ENCODE peak calls at places on chromosome 3, in nine cellular contexts. One of them, this sample, is unnamed.

GRCh38 chr3:178707632-178708031 is 171.4 kb downstream of the KCNMB2 start:
- DNase-seq in ACHN: no peak
- DNase-seq in amniotic stem cell: no peak
- DNase-seq in astrocyte of the spinal cord: no peak
- DNase-seq in breast epithelium: no peak
- DNase-seq in activated CD8-positive, alpha-beta T cell treated with anti-CD3 and anti-CD28 coated beads for 36 hours: no peak
- DNase-seq in left cardiac atrium: no peak
- DNase-seq in T-helper 1 cell: no peak
- DNase-seq in skeletal muscle cell: no peak
- DNase-seq in this sample: no peak

GRCh38 chr3:57911588-57911987 is 96.6 kb upstream of the FLNB start:
- DNase-seq in left cardiac atrium: no peak
- DNase-seq in ACHN: peak
- DNase-seq in breast epithelium: no peak
- DNase-seq in T-helper 1 cell: no peak
- DNase-seq in astrocyte of the spinal cord: peak
- DNase-seq in activated CD8-positive, alpha-beta T cell treated with anti-CD3 and anti-CD28 coated beads for 36 hours: no peak
- DNase-seq in skeletal muscle cell: no peak
- DNase-seq in amniotic stem cell: no peak
- DNase-seq in this sample: no peak

GRCh38 chr3:195729476-195729875 is 8.7 kb downstream of the MUC20 start:
- DNase-seq in skeletal muscle cell: no peak
- DNase-seq in breast epithelium: no peak
- DNase-seq in activated CD8-positive, alpha-beta T cell treated with anti-CD3 and anti-CD28 coated beads for 36 hours: no peak
- DNase-seq in left cardiac atrium: no peak
- DNase-seq in amniotic stem cell: no peak
- DNase-seq in astrocyte of the spinal cord: no peak
- DNase-seq in T-helper 1 cell: no peak
- DNase-seq in ACHN: no peak
- DNase-seq in this sample: no peak

GRCh38 chr3:187540847-187541246 is 129.3 kb downstream of the SST start:
- DNase-seq in astrocyte of the spinal cord: no peak
- DNase-seq in skeletal muscle cell: no peak
- DNase-seq in activated CD8-positive, alpha-beta T cell treated with anti-CD3 and anti-CD28 coated beads for 36 hours: no peak
- DNase-seq in amniotic stem cell: no peak
- DNase-seq in ACHN: no peak
- DNase-seq in T-helper 1 cell: no peak
- DNase-seq in left cardiac atrium: no peak
- DNase-seq in breast epithelium: no peak
- DNase-seq in this sample: no peak

GRCh38 chr3:64889991-64890390 is 202.2 kb upstream of the ADAMTS9 start:
- DNase-seq in activated CD8-positive, alpha-beta T cell treated with anti-CD3 and anti-CD28 coated beads for 36 hours: no peak
- DNase-seq in breast epithelium: no peak
- DNase-seq in amniotic stem cell: no peak
- DNase-seq in T-helper 1 cell: no peak
- DNase-seq in ACHN: no peak
- DNase-seq in left cardiac atrium: peak
- DNase-seq in astrocyte of the spinal cord: no peak
- DNase-seq in skeletal muscle cell: peak
- DNase-seq in this sample: no peak

GRCh38 chr3:27680517-27681246 is 41.4 kb downstream of the EOMES start:
- DNase-seq in skeletal muscle cell: no peak
- DNase-seq in ACHN: no peak
- DNase-seq in activated CD8-positive, alpha-beta T cell treated with anti-CD3 and anti-CD28 coated beads for 36 hours: no peak
- DNase-seq in left cardiac atrium: no peak
- DNase-seq in amniotic stem cell: no peak
- DNase-seq in astrocyte of the spinal cord: no peak
- DNase-seq in T-helper 1 cell: no peak
- DNase-seq in breast epithelium: no peak
- DNase-seq in this sample: no peak

GRCh38 chr3:125055913-125056705 is at the start of gene HEG1:
- DNase-seq in activated CD8-positive, alpha-beta T cell treated with anti-CD3 and anti-CD28 coated beads for 36 hours: peak
- DNase-seq in left cardiac atrium: peak
- DNase-seq in T-helper 1 cell: peak
- DNase-seq in breast epithelium: peak
- DNase-seq in amniotic stem cell: peak
- DNase-seq in skeletal muscle cell: no peak
- DNase-seq in ACHN: peak
- DNase-seq in astrocyte of the spinal cord: peak
- DNase-seq in this sample: no peak

GRCh38 chr3:37279858-37280257 is 105.5 kb upstream of the LRRFIP2 start:
- DNase-seq in skeletal muscle cell: no peak
- DNase-seq in activated CD8-positive, alpha-beta T cell treated with anti-CD3 and anti-CD28 coated beads for 36 hours: no peak
- DNase-seq in breast epithelium: no peak
- DNase-seq in astrocyte of the spinal cord: no peak
- DNase-seq in left cardiac atrium: no peak
- DNase-seq in amniotic stem cell: no peak
- DNase-seq in T-helper 1 cell: no peak
- DNase-seq in ACHN: no peak
- DNase-seq in this sample: no peak

GRCh38 chr3:197491923-197492664 is 63.7 kb downstream of the BDH1 start:
- DNase-seq in breast epithelium: no peak
- DNase-seq in amniotic stem cell: no peak
- DNase-seq in T-helper 1 cell: no peak
- DNase-seq in left cardiac atrium: no peak
- DNase-seq in activated CD8-positive, alpha-beta T cell treated with anti-CD3 and anti-CD28 coated beads for 36 hours: no peak
- DNase-seq in astrocyte of the spinal cord: no peak
- DNase-seq in skeletal muscle cell: no peak
- DNase-seq in ACHN: no peak
- DNase-seq in this sample: no peak

GRCh38 chr3:71873093-71873611 is 88.2 kb upstream of the PROK2 start:
- DNase-seq in left cardiac atrium: no peak
- DNase-seq in T-helper 1 cell: no peak
- DNase-seq in amniotic stem cell: no peak
- DNase-seq in activated CD8-positive, alpha-beta T cell treated with anti-CD3 and anti-CD28 coated beads for 36 hours: peak
- DNase-seq in skeletal muscle cell: no peak
- DNase-seq in ACHN: no peak
- DNase-seq in astrocyte of the spinal cord: no peak
- DNase-seq in breast epithelium: peak
- DNase-seq in this sample: no peak